ENCODE peak calls at places on chromosomes 4 and X, in seven cellular contexts. C is EL, S is SK-N-SH, E is body of pancreas, V is heart left ventricle, P is posterior cingulate gyrus, O is BJ. Z is an unnamed sample.

GRCh38 chrX:41051303-41051702 is 33.9 kb upstream of the USP9X start:
- DNase-seq in C (no peak), S (no peak), E (no peak), V (no peak), P (no peak), O (no peak), Z (no peak)

GRCh38 chr4:168097161-168097560 is 4.8 kb downstream of the ANXA10 start:
- DNase-seq in C (no peak), S (no peak), E (no peak), V (no peak), P (no peak), O (no peak), Z (no peak)

GRCh38 chrX:120308959-120309872 is 2.0 kb downstream of the TMEM255A start:
- DNase-seq in C (peak), S (peak), E (peak), V (peak), P (no peak), O (no peak), Z (no peak)

GRCh38 chr4:153611679-153612078 is 72.4 kb upstream of the TLR2 start:
- DNase-seq in C (peak), S (no peak), E (no peak), V (no peak), P (no peak), O (no peak), Z (no peak)

GRCh38 chr4:8831221-8832129 is 40.2 kb downstream of the HMX1 start:
- DNase-seq in C (no peak), S (peak), E (peak), V (peak), P (peak), O (no peak), Z (no peak)

GRCh38 chr4:44447563-44448504 is 775 bp downstream of the KCTD8 start:
- DNase-seq in C (no peak), S (peak), E (peak), V (peak), P (peak), O (no peak), Z (no peak)

GRCh38 chrX:129782706-129783105 is 3.0 kb downstream of the SASH3 start:
- DNase-seq in C (no peak), S (no peak), E (no peak), V (no peak), P (no peak), O (no peak), Z (no peak)

GRCh38 chr4:16437836-16438235 is 211.6 kb upstream of the TAPT1 start:
- DNase-seq in C (peak), S (no peak), E (no peak), V (no peak), P (no peak), O (no peak), Z (no peak)

GRCh38 chr4:85423414-85423813 is 51.5 kb upstream of the ARHGAP24 start:
- DNase-seq in C (peak), S (no peak), E (no peak), V (no peak), P (no peak), O (no peak), Z (no peak)

GRCh38 chr4:186250740-186251124 is 15.3 kb upstream of the F11 start:
- DNase-seq in C (no peak), S (no peak), E (no peak), V (no peak), P (no peak), O (no peak), Z (no peak)

GRCh38 chrX:11073411-11073810 is 37.7 kb upstream of the HCCS start:
- DNase-seq in C (no peak), S (no peak), E (no peak), V (no peak), P (no peak), O (no peak), Z (no peak)

GRCh38 chr4:1239141-1239948 is 9.6 kb downstream of the CTBP1 start:
- DNase-seq in C (no peak), S (peak), E (peak), V (no peak), P (peak), O (no peak), Z (no peak)

GRCh38 chrX:36908801-36909403 is 99.3 kb upstream of the FAM47C start:
- DNase-seq in C (peak), S (peak), E (no peak), V (no peak), P (no peak), O (no peak), Z (no peak)

GRCh38 chrX:119237526-119238035 is 1.5 kb downstream of the PGRMC1 start:
- DNase-seq in C (no peak), S (no peak), E (no peak), V (no peak), P (no peak), O (no peak), Z (no peak)

GRCh38 chrX:69161371-69161770 is 3.9 kb downstream of the PJA1 start:
- DNase-seq in C (no peak), S (no peak), E (no peak), V (no peak), P (no peak), O (no peak), Z (no peak)

GRCh38 chr4:108303488-108304177 is 134.9 kb upstream of the LEF1 start:
- DNase-seq in C (peak), S (no peak), E (no peak), V (no peak), P (no peak), O (no peak), Z (no peak)

GRCh38 chr4:11698033-11698432 is 269.3 kb upstream of the HS3ST1 start:
- DNase-seq in C (no peak), S (no peak), E (no peak), V (no peak), P (no peak), O (no peak), Z (no peak)

GRCh38 chr4:38178666-38178995 is 218.4 kb downstream of the PTTG2 start:
- DNase-seq in C (no peak), S (no peak), E (no peak), V (no peak), P (no peak), O (no peak), Z (no peak)

GRCh38 chr4:120198411-120198810 is 131.8 kb upstream of the MAD2L1 start:
- DNase-seq in C (no peak), S (no peak), E (no peak), V (no peak), P (no peak), O (no peak), Z (no peak)

Z was measured in AG04449.